ENCODE peak calls at places on chromosomes 2 and 18, in five cellular contexts. One of them, this sample, is unnamed.

GRCh38 chr2:144330951-144331651 is 188.8 kb downstream of the ZEB2 start:
- DNase-seq in HFF-Myc: no peak
- DNase-seq in NCI-H345: peak
- DNase-seq in left cardiac atrium: no peak
- DNase-seq in activated CD8-positive, alpha-beta T cell treated with anti-CD3 and anti-CD28 coated beads, Interleukin-2, amount 10 ng/mL, durations not matched to agents 7 days and 5 days: peak
- DNase-seq in this sample: peak

GRCh38 chr18:65751145-65752085 is 603 bp downstream of the CDH7 start:
- DNase-seq in HFF-Myc: no peak
- DNase-seq in NCI-H345: peak
- DNase-seq in left cardiac atrium: no peak
- DNase-seq in activated CD8-positive, alpha-beta T cell treated with anti-CD3 and anti-CD28 coated beads, Interleukin-2, amount 10 ng/mL, durations not matched to agents 7 days and 5 days: no peak
- DNase-seq in this sample: no peak

GRCh38 chr2:85635636-85636035 is 19.6 kb downstream of the USP39 start:
- DNase-seq in left cardiac atrium: no peak
- DNase-seq in HFF-Myc: no peak
- DNase-seq in NCI-H345: no peak
- DNase-seq in activated CD8-positive, alpha-beta T cell treated with anti-CD3 and anti-CD28 coated beads, Interleukin-2, amount 10 ng/mL, durations not matched to agents 7 days and 5 days: no peak
- DNase-seq in this sample: no peak

GRCh38 chr2:23801396-23801795 is 125.5 kb downstream of the ATAD2B start:
- DNase-seq in activated CD8-positive, alpha-beta T cell treated with anti-CD3 and anti-CD28 coated beads, Interleukin-2, amount 10 ng/mL, durations not matched to agents 7 days and 5 days: no peak
- DNase-seq in HFF-Myc: no peak
- DNase-seq in left cardiac atrium: no peak
- DNase-seq in NCI-H345: no peak
- DNase-seq in this sample: peak

GRCh38 chr2:197838589-197838988 is 34.2 kb downstream of the PLCL1 start:
- DNase-seq in NCI-H345: no peak
- DNase-seq in HFF-Myc: no peak
- DNase-seq in activated CD8-positive, alpha-beta T cell treated with anti-CD3 and anti-CD28 coated beads, Interleukin-2, amount 10 ng/mL, durations not matched to agents 7 days and 5 days: no peak
- DNase-seq in left cardiac atrium: no peak
- DNase-seq in this sample: no peak

GRCh38 chr2:237995036-237995435 is 28.2 kb downstream of the UBE2F start:
- DNase-seq in HFF-Myc: no peak
- DNase-seq in left cardiac atrium: no peak
- DNase-seq in NCI-H345: no peak
- DNase-seq in activated CD8-positive, alpha-beta T cell treated with anti-CD3 and anti-CD28 coated beads, Interleukin-2, amount 10 ng/mL, durations not matched to agents 7 days and 5 days: no peak
- DNase-seq in this sample: no peak

GRCh38 chr2:226720948-226721347 is 78.7 kb downstream of the IRS1 start:
- DNase-seq in HFF-Myc: no peak
- DNase-seq in NCI-H345: no peak
- DNase-seq in activated CD8-positive, alpha-beta T cell treated with anti-CD3 and anti-CD28 coated beads, Interleukin-2, amount 10 ng/mL, durations not matched to agents 7 days and 5 days: no peak
- DNase-seq in left cardiac atrium: no peak
- DNase-seq in this sample: no peak

GRCh38 chr18:63878343-63878742 is 9.2 kb upstream of the SERPINB2 start:
- DNase-seq in HFF-Myc: no peak
- DNase-seq in activated CD8-positive, alpha-beta T cell treated with anti-CD3 and anti-CD28 coated beads, Interleukin-2, amount 10 ng/mL, durations not matched to agents 7 days and 5 days: no peak
- DNase-seq in left cardiac atrium: no peak
- DNase-seq in NCI-H345: no peak
- DNase-seq in this sample: peak

GRCh38 chr2:95530734-95531133 is 46.2 kb upstream of the TRIM43B start:
- DNase-seq in HFF-Myc: no peak
- DNase-seq in activated CD8-positive, alpha-beta T cell treated with anti-CD3 and anti-CD28 coated beads, Interleukin-2, amount 10 ng/mL, durations not matched to agents 7 days and 5 days: no peak
- DNase-seq in left cardiac atrium: no peak
- DNase-seq in NCI-H345: no peak
- DNase-seq in this sample: peak